ENCODE peak calls at places on chromosomes 1 and 21, in eight cellular contexts. U is GM13977; P is HAP-1; Z is caudate nucleus; E is T-cell; X is cardiac septum; I is CD8-positive, alpha-beta memory T cell; R is foreskin keratinocyte. C is an unnamed sample.

GRCh38 chr1:24584103-24584764 is 28.3 kb downstream of the NCMAP start:
- DNase-seq in U (no peak), P (no peak), Z (no peak), E (no peak), X (no peak), I (no peak), R (no peak), C (no peak)

GRCh38 chr21:28793043-28793442 is 199.6 kb downstream of the LTN1 start:
- DNase-seq in U (no peak), P (no peak), Z (no peak), E (no peak), X (no peak), I (no peak), R (no peak), C (no peak)

GRCh38 chr1:112242470-112242869 is 153.5 kb upstream of the CTTNBP2NL start:
- DNase-seq in U (no peak), P (no peak), Z (no peak), E (no peak), X (no peak), I (no peak), R (no peak), C (no peak)

GRCh38 chr1:224559971-224560728 is 56.0 kb upstream of the CNIH3 start:
- DNase-seq in U (no peak), P (no peak), Z (no peak), E (no peak), X (no peak), I (no peak), R (peak; percentile 84), C (no peak)

GRCh38 chr1:21262282-21263051 is 27.8 kb downstream of the ECE1 start:
- DNase-seq in U (no peak), P (no peak), Z (no peak), E (no peak), X (peak; percentile 85), I (no peak), R (peak; percentile 21), C (no peak)

GRCh38 chr1:167401260-167401873 is 117.0 kb downstream of the CD247 start:
- DNase-seq in U (peak; percentile 40), P (peak; percentile 43), Z (no peak), E (peak; percentile 36), X (no peak), I (peak; percentile 30), R (peak; percentile 45), C (no peak)

GRCh38 chr1:212229654-212230053 is 55.6 kb upstream of the PPP2R5A start:
- DNase-seq in U (no peak), P (no peak), Z (no peak), E (no peak), X (no peak), I (no peak), R (no peak), C (no peak)

GRCh38 chr1:9561429-9561828 is 22.2 kb downstream of the SLC25A33 start:
- DNase-seq in U (no peak), P (peak; percentile 92), Z (no peak), E (no peak), X (no peak), I (no peak), R (peak; percentile 80), C (peak; percentile 88)

GRCh38 chr1:5744911-5745431 is 247.3 kb downstream of the NPHP4 start:
- DNase-seq in U (no peak), P (no peak), Z (no peak), E (no peak), X (peak; percentile 55), I (no peak), R (peak; percentile 6), C (no peak)

GRCh38 chr1:29513357-29513756 is 277.0 kb downstream of the PTPRU start:
- DNase-seq in U (peak; percentile 45), P (no peak), Z (no peak), E (no peak), X (no peak), I (no peak), R (peak; percentile 63), C (peak; percentile 33)

GRCh38 chr1:183783896-183784637 is 20.9 kb upstream of the RGL1 start:
- DNase-seq in U (no peak), P (no peak), Z (no peak), E (no peak), X (peak; percentile 81), I (no peak), R (peak; percentile 32), C (no peak)

GRCh38 chr21:17828223-17828622 is 9.1 kb upstream of the C21orf91 start:
- DNase-seq in U (no peak), P (no peak), Z (no peak), E (no peak), X (no peak), I (no peak), R (peak; percentile 49), C (no peak)

GRCh38 chr1:224300346-224300745 is 29.6 kb downstream of the NVL start:
- DNase-seq in U (no peak), P (no peak), Z (no peak), E (no peak), X (no peak), I (no peak), R (peak; percentile 76), C (no peak)

GRCh38 chr1:95983831-95984230 is 737.8 kb upstream of the PTBP2 start:
- DNase-seq in U (no peak), P (no peak), Z (no peak), E (no peak), X (no peak), I (no peak), R (no peak), C (no peak)

GRCh38 chr1:46991083-46991923 is 32.2 kb upstream of the CYP4X1 start:
- DNase-seq in U (no peak), P (no peak), Z (no peak), E (no peak), X (no peak), I (no peak), R (peak; percentile 22), C (no peak)

GRCh38 chr1:233443040-233443439 is 115.5 kb downstream of the MAP3K21 start:
- DNase-seq in U (no peak), P (no peak), Z (no peak), E (no peak), X (no peak), I (no peak), R (peak; percentile 62), C (no peak)

GRCh38 chr21:41832230-41833137 is 46.7 kb downstream of the PRDM15 start:
- DNase-seq in U (no peak), P (no peak), Z (no peak), E (no peak), X (peak; percentile 26), I (no peak), R (no peak), C (no peak)

GRCh38 chr1:30012455-30013440 is 710.6 kb downstream of the MATN1 start:
- DNase-seq in U (no peak), P (no peak), Z (no peak), E (no peak), X (no peak), I (no peak), R (no peak), C (no peak)

GRCh38 chr1:180571832-180572636 is 13.3 kb downstream of the OVAAL start:
- DNase-seq in U (no peak), P (no peak), Z (no peak), E (no peak), X (no peak), I (no peak), R (peak; percentile 85), C (no peak)

GRCh38 chr1:119646521-119647227 is 1.4 kb downstream of the ZNF697 start:
- DNase-seq in U (no peak), P (no peak), Z (no peak), E (no peak), X (no peak), I (no peak), R (peak; percentile 43), C (no peak)

GRCh38 chr1:32345289-32345827 is 9.3 kb upstream of the MARCKSL1 start:
- DNase-seq in U (no peak), P (no peak), Z (no peak), E (no peak), X (no peak), I (no peak), R (no peak), C (no peak)

GRCh38 chr1:1436634-1437032 is 1.1 kb downstream of the VWA1 start:
- DNase-seq in U (peak; percentile 52), P (no peak), Z (no peak), E (no peak), X (no peak), I (no peak), R (no peak), C (no peak)

GRCh38 chr1:214427871-214428277 is 123.5 kb downstream of the PTPN14 start:
- DNase-seq in U (peak; percentile 38), P (no peak), Z (no peak), E (peak; percentile 67), X (no peak), I (peak; percentile 1), R (peak; percentile 100), C (no peak)

GRCh38 chr1:151976868-151977267 is 16.8 kb downstream of the S100A10 start:
- DNase-seq in U (no peak), P (no peak), Z (no peak), E (no peak), X (no peak), I (no peak), R (peak; percentile 77), C (no peak)

GRCh38 chr21:20443558-20444155 is 554.6 kb upstream of the NCAM2 start:
- DNase-seq in U (no peak), P (peak; percentile 6), Z (no peak), E (no peak), X (no peak), I (no peak), R (no peak), C (no peak)

GRCh38 chr1:200226268-200226968 is 183.4 kb downstream of the ZNF281 start:
- DNase-seq in U (no peak), P (no peak), Z (no peak), E (no peak), X (no peak), I (no peak), R (no peak), C (no peak)

GRCh38 chr1:163826500-163826899 is 504.7 kb downstream of the NUF2 start:
- DNase-seq in U (no peak), P (no peak), Z (no peak), E (no peak), X (no peak), I (no peak), R (no peak), C (no peak)

GRCh38 chr1:29454616-29455380 is 218.5 kb downstream of the PTPRU start:
- DNase-seq in U (no peak), P (no peak), Z (no peak), E (no peak), X (peak; percentile 54), I (no peak), R (no peak), C (no peak)

GRCh38 chr1:158407092-158407491 is 7.8 kb upstream of the OR10T2 start:
- DNase-seq in U (no peak), P (no peak), Z (no peak), E (no peak), X (no peak), I (no peak), R (no peak), C (no peak)

GRCh38 chr1:226736908-226737818 is 1.9 kb downstream of the ITPKB start:
- DNase-seq in U (peak; percentile 54), P (peak; percentile 56), Z (no peak), E (peak; percentile 45), X (peak; percentile 77), I (peak; percentile 46), R (peak; percentile 18), C (no peak)

GRCh38 chr1:58116284-58116683 is 430.2 kb downstream of the OMA1 start:
- DNase-seq in U (no peak), P (no peak), Z (no peak), E (no peak), X (no peak), I (no peak), R (peak; percentile 15), C (no peak)

GRCh38 chr1:200168926-200169325 is 141.4 kb downstream of the NR5A2 start:
- DNase-seq in U (no peak), P (no peak), Z (no peak), E (no peak), X (no peak), I (no peak), R (no peak), C (no peak)